ENCODE peak calls at places on chromosomes 16 and 17, in seven cellular contexts. M is IMR-90, O is heart left ventricle, C is HCT116, L is A549, P is ovary, D is stomach. T is an unnamed sample.

GRCh38 chr17:79090503-79091372 is 16.1 kb downstream of the ENGASE start:
- DNase-seq in P (peak; percentile 62), O (no peak), L (no peak), C (no peak), D (no peak), M (no peak), T (no peak)

GRCh38 chr16:8634991-8635736 is 13.7 kb downstream of the METTL22 start:
- DNase-seq in D (no peak), L (peak; percentile 48), O (no peak), C (no peak), P (no peak), M (peak; percentile 28), T (no peak)

GRCh38 chr17:72033311-72033710 is 87.5 kb upstream of the SOX9 start:
- DNase-seq in D (no peak), C (no peak), L (no peak), O (no peak), P (no peak), M (no peak), T (no peak)

GRCh38 chr16:29007865-29008593 is 23.2 kb downstream of the LAT start:
- DNase-seq in L (no peak), D (no peak), M (peak; percentile 90), O (no peak), P (no peak), C (no peak), T (no peak)

GRCh38 chr17:60390881-60391418 is 983 bp downstream of the USP32 start:
- DNase-seq in L (peak; percentile 25), C (no peak), D (peak; percentile 30), P (no peak), O (peak; percentile 39), M (peak; percentile 33), T (peak; percentile 29)

GRCh38 chr16:29982560-29983419 is 9.1 kb downstream of the TAOK2 start:
- DNase-seq in M (no peak), D (no peak), C (no peak), P (no peak), L (no peak), O (no peak), T (no peak)

GRCh38 chr16:68823401-68823800 is 19.9 kb upstream of the TANGO6 start:
- DNase-seq in C (no peak), P (no peak), M (peak; percentile 89), O (no peak), L (no peak), D (no peak), T (no peak)

GRCh38 chr17:17416400-17417360 is 60.1 kb upstream of the MED9 start:
- DNase-seq in C (no peak), P (no peak), O (peak; percentile 62), M (peak; percentile 87), L (peak; percentile 41), D (peak; percentile 58), T (peak; percentile 72)

GRCh38 chr16:82835487-82836160 is 208.9 kb downstream of the CDH13 start:
- DNase-seq in O (no peak), C (no peak), M (peak; percentile 54), L (no peak), P (no peak), D (no peak), T (no peak)

GRCh38 chr17:46853896-46854444 is 2.6 kb downstream of the WNT9B start:
- DNase-seq in P (no peak), M (peak; percentile 52), O (no peak), C (no peak), D (no peak), L (no peak), T (no peak)

GRCh38 chr16:67236551-67237395 is 9.8 kb downstream of the TMEM208 start:
- DNase-seq in M (peak; percentile 31), O (peak; percentile 52), P (peak; percentile 48), L (peak; percentile 75), C (peak; percentile 69), D (no peak), T (no peak)

GRCh38 chr16:67026570-67026969 is 2.4 kb upstream of the CBFB start:
- DNase-seq in D (no peak), L (no peak), C (no peak), O (no peak), P (no peak), M (no peak), T (no peak)

GRCh38 chr17:57892820-57893595 is 43.2 kb upstream of the MRPS23 start:
- DNase-seq in D (peak; percentile 81), O (peak; percentile 96), P (peak; percentile 91), M (peak; percentile 98), L (peak; percentile 90), C (peak; percentile 75), T (peak; percentile 85)

GRCh38 chr17:74134991-74135390 is 68.5 kb upstream of the RPL38 start:
- DNase-seq in D (no peak), M (no peak), P (no peak), C (no peak), O (no peak), L (no peak), T (no peak)

GRCh38 chr17:74133726-74134125 is 69.8 kb upstream of the RPL38 start:
- DNase-seq in D (no peak), M (no peak), P (no peak), O (no peak), L (no peak), C (no peak), T (no peak)

GRCh38 chr17:74132354-74132753 is 71.1 kb upstream of the RPL38 start:
- DNase-seq in O (no peak), M (no peak), L (no peak), C (no peak), P (no peak), D (no peak), T (no peak)

GRCh38 chr17:74137416-74137815 is 66.1 kb upstream of the RPL38 start:
- DNase-seq in O (no peak), C (no peak), M (no peak), P (no peak), L (no peak), D (no peak), T (no peak)

DNA sequence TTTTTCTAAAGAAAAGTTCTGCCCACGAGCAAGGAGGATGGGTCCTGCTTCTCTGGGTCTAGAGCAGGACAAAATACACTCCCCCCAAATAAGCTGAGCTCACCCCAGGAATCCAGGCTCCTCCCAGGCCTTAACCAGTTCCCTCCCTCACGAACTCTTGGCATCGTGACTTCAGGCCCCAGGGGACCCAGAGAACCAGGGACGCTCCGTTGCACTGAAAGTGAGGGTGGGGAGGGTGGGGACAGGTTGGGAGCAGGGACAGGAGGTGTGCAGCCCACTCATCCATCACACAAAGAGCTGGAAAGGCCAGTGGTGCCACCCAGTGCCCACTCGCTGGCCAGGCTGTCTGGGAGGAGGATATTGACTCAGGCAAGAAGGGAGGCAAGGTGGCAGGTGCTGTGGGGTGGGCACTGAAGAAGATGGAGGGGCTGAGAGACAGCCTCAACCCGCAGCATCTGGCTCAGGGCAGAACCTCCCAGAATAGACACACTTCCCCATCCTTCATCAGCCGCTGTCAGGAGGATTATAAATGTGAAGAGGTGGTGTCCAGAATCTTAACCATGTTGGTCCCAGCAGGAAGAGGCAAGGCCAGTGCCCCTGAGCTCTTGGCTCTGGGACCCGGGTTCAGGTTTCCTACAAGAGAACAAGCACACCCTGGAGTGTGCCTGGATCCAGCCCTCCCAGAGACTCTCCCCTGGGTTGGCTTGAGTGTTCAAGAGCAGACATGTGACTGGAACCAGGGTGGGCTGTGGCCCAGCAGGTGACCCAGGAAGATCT is 67.9 kb upstream of the RPL38 start:
- DNase-seq in M (no peak), D (no peak), C (no peak), L (no peak), P (no peak), O (no peak), T (no peak)
- TF ChIP-seq POLR2A in M (no peak), D (no peak), C (no peak), L (no peak), P (no peak), O (no peak), T (no peak)

GRCh38 chr17:4734857-4735475 is 3.7 kb downstream of the MED11 start:
- DNase-seq in D (no peak), C (no peak), P (no peak), M (no peak), O (no peak), L (no peak), T (no peak)

GRCh38 chr17:4733073-4733531 is 1.9 kb downstream of the MED11 start:
- DNase-seq in O (peak; percentile 48), M (no peak), D (no peak), L (no peak), P (no peak), C (no peak), T (no peak)

GRCh38 chr17:4738136-4739121 is 1.2 kb upstream of the ZMYND15 start:
- DNase-seq in P (no peak), C (no peak), D (peak; percentile 70), L (no peak), O (no peak), M (no peak), T (peak; percentile 42)

GRCh38 chr17:4739122-4740024 is at the start of the genes CXCL16 and ZMYND15:
- DNase-seq in L (peak; percentile 85), C (no peak), M (no peak), P (peak; percentile 50), O (peak; percentile 54), D (peak; percentile 82), T (peak; percentile 51)

GRCh38 chr17:4735825-4736651 is 3.6 kb upstream of the ZMYND15 start:
- DNase-seq in C (no peak), D (no peak), P (no peak), L (no peak), M (no peak), O (no peak), T (no peak)
- H3K4me1 ChIP-seq in C (peaks cover 33% of the 10 kb centered on the region), D (peaks cover 20% of the 10 kb centered on the region), P (peaks cover 5% of the 10 kb centered on the region), L (peaks cover 15% of the 10 kb centered on the region), M (peaks cover 6% of the 10 kb centered on the region), O (peaks cover 65% of the 10 kb centered on the region), T (no peaks in the 10 kb centered on the region)

GRCh38 chr17:33667052-33667509 is 374.0 kb upstream of the ASIC2 start:
- DNase-seq in O (no peak), M (no peak), P (no peak), L (no peak), D (no peak), C (no peak), T (no peak)
- H3K4me3 ChIP-seq in O (no peak overlapping the region), M (no peak overlapping the region), P (no peak overlapping the region), L (no peak overlapping the region), D (no peak overlapping the region), C (no peak overlapping the region), T (no peak overlapping the region)

GRCh38 chr16:2769675-2770056 is 7.4 kb downstream of the ELOB start:
- DNase-seq in C (no peak), M (no peak), O (no peak), L (no peak), P (no peak), D (peak; percentile 75), T (no peak)

GRCh38 chr16:2768403-2769089 is 8.5 kb downstream of the ELOB start:
- DNase-seq in L (no peak), C (no peak), D (no peak), O (no peak), M (no peak), P (no peak), T (no peak)

GRCh38 chr16:2770057-2770780 is 6.9 kb downstream of the ELOB start:
- DNase-seq in M (no peak), C (no peak), L (no peak), P (no peak), D (no peak), O (no peak), T (no peak)

GRCh38 chr16:2767891-2768290 is 9.2 kb downstream of the ELOB start:
- DNase-seq in D (no peak), P (no peak), L (no peak), O (no peak), M (no peak), C (no peak), T (no peak)

DNA sequence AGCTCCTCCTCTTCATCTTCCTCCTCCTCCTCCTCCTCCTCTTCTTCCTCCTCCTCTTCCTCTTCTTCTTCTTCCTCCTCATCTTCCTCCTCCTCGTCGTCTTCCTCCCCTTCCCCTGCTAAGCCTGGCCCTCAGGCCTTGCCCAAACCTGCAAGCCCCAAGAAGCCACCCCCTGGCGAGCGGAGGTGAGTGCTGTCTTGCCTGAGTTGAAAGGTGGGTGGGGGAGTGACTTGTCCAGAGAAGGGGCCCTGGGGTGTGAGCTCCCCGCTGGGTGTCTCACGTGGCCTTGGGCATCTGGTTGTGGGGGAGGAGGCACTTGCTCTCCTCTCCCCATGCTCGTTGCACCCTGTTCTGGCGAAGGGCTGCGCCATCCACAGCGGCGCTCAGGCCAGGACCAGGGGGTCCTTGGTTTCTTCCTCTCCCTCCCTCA is 8.0 kb downstream of the ELOB start:
- DNase-seq in L (no peak), O (no peak), M (no peak), D (no peak), P (no peak), C (no peak), T (no peak)
- TF ChIP-seq POLR2A in L (no peak), O (no peak), M (no peak), D (no peak), P (no peak), C (no peak), T (no peak)

T was measured in prostate gland.